ENCODE peak calls at places on chromosomes 16 and 17, in seven cellular contexts. One of them, this sample, is unnamed.

GRCh38 chr16:632486-633335 is 1.9 kb downstream of the WFIKKN1 start:
- DNase-seq in PC-3: no peak
- DNase-seq in fibroblast of lung: no peak
- DNase-seq in OCI-LY7: no peak
- DNase-seq in HCT116: no peak
- DNase-seq in GM23338: no peak
- DNase-seq in IMR-90: no peak
- DNase-seq in this sample: no peak

GRCh38 chr17:80678621-80679020 is 134.0 kb downstream of the RPTOR start:
- DNase-seq in GM23338: no peak
- DNase-seq in fibroblast of lung: peak; percentile 91
- DNase-seq in IMR-90: peak; percentile 91
- DNase-seq in PC-3: peak; percentile 86
- DNase-seq in OCI-LY7: no peak
- DNase-seq in HCT116: no peak
- DNase-seq in this sample: peak; percentile 90

GRCh38 chr17:64109400-64109799 is 20.5 kb downstream of the ERN1 start:
- DNase-seq in IMR-90: no peak
- DNase-seq in PC-3: no peak
- DNase-seq in OCI-LY7: no peak
- DNase-seq in HCT116: no peak
- DNase-seq in GM23338: no peak
- DNase-seq in fibroblast of lung: no peak
- DNase-seq in this sample: no peak

GRCh38 chr16:57791156-57791902 is 11.0 kb downstream of the KIFC3 start:
- DNase-seq in HCT116: no peak
- DNase-seq in IMR-90: no peak
- DNase-seq in PC-3: no peak
- DNase-seq in OCI-LY7: no peak
- DNase-seq in fibroblast of lung: no peak
- DNase-seq in GM23338: no peak
- DNase-seq in this sample: peak; percentile 73

GRCh38 chr17:59154335-59154720 is 658 bp downstream of the SKA2 start:
- DNase-seq in fibroblast of lung: peak; percentile 51
- DNase-seq in IMR-90: peak; percentile 39
- DNase-seq in PC-3: peak; percentile 56
- DNase-seq in OCI-LY7: peak; percentile 61
- DNase-seq in HCT116: no peak
- DNase-seq in GM23338: peak; percentile 68
- DNase-seq in this sample: no peak

GRCh38 chr17:67658265-67658664 is 59.5 kb upstream of the NOL11 start:
- DNase-seq in OCI-LY7: peak; percentile 4
- DNase-seq in fibroblast of lung: no peak
- DNase-seq in GM23338: peak; percentile 11
- DNase-seq in HCT116: no peak
- DNase-seq in PC-3: no peak
- DNase-seq in IMR-90: no peak
- DNase-seq in this sample: no peak

GRCh38 chr17:74386397-74386796 is 19.1 kb downstream of the GPR142 start:
- DNase-seq in GM23338: no peak
- DNase-seq in HCT116: no peak
- DNase-seq in IMR-90: no peak
- DNase-seq in fibroblast of lung: peak; percentile 60
- DNase-seq in PC-3: no peak
- DNase-seq in OCI-LY7: no peak
- DNase-seq in this sample: peak; percentile 66

GRCh38 chr17:61407211-61407911 is 7.7 kb downstream of the TBX2 start:
- DNase-seq in fibroblast of lung: no peak
- DNase-seq in PC-3: no peak
- DNase-seq in HCT116: no peak
- DNase-seq in GM23338: no peak
- DNase-seq in OCI-LY7: no peak
- DNase-seq in IMR-90: peak; percentile 31
- DNase-seq in this sample: peak; percentile 70

GRCh38 chr17:58491510-58492045 is 3.4 kb upstream of the HSF5 start:
- DNase-seq in IMR-90: no peak
- DNase-seq in PC-3: peak; percentile 37
- DNase-seq in OCI-LY7: no peak
- DNase-seq in HCT116: no peak
- DNase-seq in fibroblast of lung: no peak
- DNase-seq in GM23338: no peak
- DNase-seq in this sample: no peak

GRCh38 chr17:77308768-77309726 is 168.3 kb downstream of the SEC14L1 start:
- DNase-seq in fibroblast of lung: peak; percentile 82
- DNase-seq in GM23338: no peak
- DNase-seq in PC-3: peak; percentile 73
- DNase-seq in IMR-90: peak; percentile 74
- DNase-seq in OCI-LY7: no peak
- DNase-seq in HCT116: no peak
- DNase-seq in this sample: peak; percentile 98

GRCh38 chr16:2964416-2965223 is 545 bp downstream of the KREMEN2 start:
- DNase-seq in HCT116: peak; percentile 76
- DNase-seq in IMR-90: no peak
- DNase-seq in PC-3: peak; percentile 71
- DNase-seq in fibroblast of lung: no peak
- DNase-seq in GM23338: peak; percentile 95
- DNase-seq in OCI-LY7: peak; percentile 72
- DNase-seq in this sample: peak; percentile 94

GRCh38 chr17:78774956-78775571 is 7.0 kb downstream of the CYTH1 start:
- DNase-seq in HCT116: no peak
- DNase-seq in OCI-LY7: peak; percentile 60
- DNase-seq in IMR-90: no peak
- DNase-seq in PC-3: no peak
- DNase-seq in GM23338: no peak
- DNase-seq in fibroblast of lung: no peak
- DNase-seq in this sample: no peak

GRCh38 chr17:33055171-33055611 is 63.5 kb downstream of the SPACA3 start:
- DNase-seq in PC-3: no peak
- DNase-seq in HCT116: no peak
- DNase-seq in IMR-90: no peak
- DNase-seq in OCI-LY7: no peak
- DNase-seq in GM23338: peak; percentile 6
- DNase-seq in fibroblast of lung: peak; percentile 25
- DNase-seq in this sample: no peak

GRCh38 chr16:89442990-89443726 is 47.2 kb downstream of the ANKRD11 start:
- DNase-seq in HCT116: peak; percentile 37
- DNase-seq in OCI-LY7: no peak
- DNase-seq in GM23338: no peak
- DNase-seq in PC-3: peak; percentile 85
- DNase-seq in fibroblast of lung: peak; percentile 82
- DNase-seq in IMR-90: peak; percentile 75
- DNase-seq in this sample: peak; percentile 92

GRCh38 chr16:2008631-2009301 is 855 bp downstream of the ZNF598 start:
- DNase-seq in fibroblast of lung: no peak
- DNase-seq in PC-3: peak; percentile 22
- DNase-seq in OCI-LY7: peak; percentile 42
- DNase-seq in IMR-90: peak; percentile 44
- DNase-seq in GM23338: no peak
- DNase-seq in HCT116: no peak
- DNase-seq in this sample: peak; percentile 92

GRCh38 chr16:68400083-68400923 is 48.0 kb downstream of the SMPD3 start:
- DNase-seq in OCI-LY7: no peak
- DNase-seq in PC-3: no peak
- DNase-seq in IMR-90: no peak
- DNase-seq in GM23338: no peak
- DNase-seq in fibroblast of lung: no peak
- DNase-seq in HCT116: no peak
- DNase-seq in this sample: no peak

GRCh38 chr17:70138309-70138865 is 30.9 kb upstream of the KCNJ2 start:
- DNase-seq in OCI-LY7: no peak
- DNase-seq in fibroblast of lung: peak; percentile 88
- DNase-seq in PC-3: no peak
- DNase-seq in HCT116: no peak
- DNase-seq in GM23338: no peak
- DNase-seq in IMR-90: no peak
- DNase-seq in this sample: no peak

GRCh38 chr17:58331815-58332719 is 3.5 kb upstream of the TSPOAP1 start:
- DNase-seq in OCI-LY7: peak; percentile 98
- DNase-seq in PC-3: no peak
- DNase-seq in GM23338: no peak
- DNase-seq in HCT116: no peak
- DNase-seq in fibroblast of lung: no peak
- DNase-seq in IMR-90: no peak
- DNase-seq in this sample: peak; percentile 59

GRCh38 chr16:20878682-20879147 is 21.4 kb downstream of the DCUN1D3 start:
- DNase-seq in GM23338: no peak
- DNase-seq in IMR-90: no peak
- DNase-seq in OCI-LY7: no peak
- DNase-seq in HCT116: no peak
- DNase-seq in PC-3: no peak
- DNase-seq in fibroblast of lung: no peak
- DNase-seq in this sample: no peak

GRCh38 chr17:64147110-64148016 is 17.4 kb upstream of the ERN1 start:
- DNase-seq in HCT116: no peak
- DNase-seq in OCI-LY7: peak; percentile 55
- DNase-seq in GM23338: peak; percentile 25
- DNase-seq in IMR-90: no peak
- DNase-seq in PC-3: peak; percentile 52
- DNase-seq in fibroblast of lung: peak; percentile 35
- DNase-seq in this sample: no peak

GRCh38 chr17:11996722-11997146 is 541 bp downstream of the ZNF18 start:
- DNase-seq in fibroblast of lung: peak; percentile 48
- DNase-seq in GM23338: peak; percentile 70
- DNase-seq in HCT116: peak; percentile 13
- DNase-seq in PC-3: peak; percentile 55
- DNase-seq in IMR-90: peak; percentile 28
- DNase-seq in OCI-LY7: peak; percentile 63
- DNase-seq in this sample: peak; percentile 80
- TF ChIP-seq CTCF in fibroblast of lung: no peak
- TF ChIP-seq CTCF in GM23338: no peak
- TF ChIP-seq CTCF in HCT116: no peak
- TF ChIP-seq CTCF in PC-3: no peak
- TF ChIP-seq CTCF in IMR-90: no peak
- TF ChIP-seq CTCF in OCI-LY7: no peak
- TF ChIP-seq CTCF in this sample: no peak

GRCh38 chr16:67200491-67200890 is 1.6 kb downstream of the ELMO3 start:
- DNase-seq in PC-3: no peak
- DNase-seq in IMR-90: no peak
- DNase-seq in HCT116: no peak
- DNase-seq in fibroblast of lung: no peak
- DNase-seq in OCI-LY7: no peak
- DNase-seq in GM23338: no peak
- DNase-seq in this sample: peak; percentile 86

GRCh38 chr16:67198238-67198734 is 645 bp upstream of the ELMO3 start:
- DNase-seq in fibroblast of lung: peak; percentile 24
- DNase-seq in PC-3: peak; percentile 30
- DNase-seq in GM23338: peak; percentile 68
- DNase-seq in HCT116: peak; percentile 64
- DNase-seq in IMR-90: peak; percentile 29
- DNase-seq in OCI-LY7: peak; percentile 35
- DNase-seq in this sample: peak; percentile 99

GRCh38 chr16:67197704-67198103 is 1.2 kb upstream of the ELMO3 start:
- DNase-seq in PC-3: no peak
- DNase-seq in GM23338: no peak
- DNase-seq in IMR-90: no peak
- DNase-seq in HCT116: no peak
- DNase-seq in OCI-LY7: no peak
- DNase-seq in fibroblast of lung: no peak
- DNase-seq in this sample: no peak

GRCh38 chr16:67199808-67200198 is 872 bp downstream of the ELMO3 start:
- DNase-seq in GM23338: peak; percentile 82
- DNase-seq in fibroblast of lung: no peak
- DNase-seq in OCI-LY7: no peak
- DNase-seq in PC-3: no peak
- DNase-seq in IMR-90: no peak
- DNase-seq in HCT116: no peak
- DNase-seq in this sample: peak; percentile 76

GRCh38 chr16:67199011-67199807 is at the start of gene ELMO3:
- DNase-seq in PC-3: no peak
- DNase-seq in GM23338: peak; percentile 89
- DNase-seq in fibroblast of lung: no peak
- DNase-seq in IMR-90: no peak
- DNase-seq in OCI-LY7: no peak
- DNase-seq in HCT116: no peak
- DNase-seq in this sample: peak; percentile 85
- H2AFZ ChIP-seq in PC-3: no peak within 1 kb of the TSS
- H2AFZ ChIP-seq in GM23338: peak within 1 kb of the TSS; percentile 96
- H2AFZ ChIP-seq in fibroblast of lung: no peak within 1 kb of the TSS
- H2AFZ ChIP-seq in IMR-90: no peak within 1 kb of the TSS
- H2AFZ ChIP-seq in OCI-LY7: no peak within 1 kb of the TSS
- H2AFZ ChIP-seq in HCT116: no peak within 1 kb of the TSS
- H2AFZ ChIP-seq in this sample: no peak within 1 kb of the TSS

GRCh38 chr16:16162591-16162990 is 60.7 kb downstream of the ABCC6 start:
- DNase-seq in IMR-90: no peak
- DNase-seq in HCT116: no peak
- DNase-seq in GM23338: no peak
- DNase-seq in OCI-LY7: peak; percentile 17
- DNase-seq in fibroblast of lung: no peak
- DNase-seq in PC-3: no peak
- DNase-seq in this sample: no peak

GRCh38 chr16:16163571-16163970 is 59.7 kb downstream of the ABCC6 start:
- DNase-seq in fibroblast of lung: no peak
- DNase-seq in GM23338: no peak
- DNase-seq in IMR-90: no peak
- DNase-seq in OCI-LY7: no peak
- DNase-seq in HCT116: no peak
- DNase-seq in PC-3: no peak
- DNase-seq in this sample: no peak

GRCh38 chr16:16161319-16161718 is 62.0 kb downstream of the ABCC6 start:
- DNase-seq in fibroblast of lung: no peak
- DNase-seq in HCT116: no peak
- DNase-seq in PC-3: no peak
- DNase-seq in GM23338: no peak
- DNase-seq in OCI-LY7: no peak
- DNase-seq in IMR-90: no peak
- DNase-seq in this sample: no peak

GRCh38 chr16:16164244-16164643 is 59.0 kb downstream of the ABCC6 start:
- DNase-seq in GM23338: no peak
- DNase-seq in PC-3: no peak
- DNase-seq in HCT116: no peak
- DNase-seq in fibroblast of lung: no peak
- DNase-seq in OCI-LY7: no peak
- DNase-seq in IMR-90: no peak
- DNase-seq in this sample: no peak

GRCh38 chr16:16163109-16163508 is 60.2 kb downstream of the ABCC6 start:
- DNase-seq in HCT116: no peak
- DNase-seq in IMR-90: no peak
- DNase-seq in fibroblast of lung: no peak
- DNase-seq in OCI-LY7: no peak
- DNase-seq in PC-3: no peak
- DNase-seq in GM23338: no peak
- DNase-seq in this sample: no peak
- TF ChIP-seq CTCF in HCT116: no peak
- TF ChIP-seq CTCF in IMR-90: no peak
- TF ChIP-seq CTCF in fibroblast of lung: no peak
- TF ChIP-seq CTCF in OCI-LY7: no peak
- TF ChIP-seq CTCF in PC-3: no peak
- TF ChIP-seq CTCF in GM23338: no peak
- TF ChIP-seq CTCF in this sample: no peak

DNA sequence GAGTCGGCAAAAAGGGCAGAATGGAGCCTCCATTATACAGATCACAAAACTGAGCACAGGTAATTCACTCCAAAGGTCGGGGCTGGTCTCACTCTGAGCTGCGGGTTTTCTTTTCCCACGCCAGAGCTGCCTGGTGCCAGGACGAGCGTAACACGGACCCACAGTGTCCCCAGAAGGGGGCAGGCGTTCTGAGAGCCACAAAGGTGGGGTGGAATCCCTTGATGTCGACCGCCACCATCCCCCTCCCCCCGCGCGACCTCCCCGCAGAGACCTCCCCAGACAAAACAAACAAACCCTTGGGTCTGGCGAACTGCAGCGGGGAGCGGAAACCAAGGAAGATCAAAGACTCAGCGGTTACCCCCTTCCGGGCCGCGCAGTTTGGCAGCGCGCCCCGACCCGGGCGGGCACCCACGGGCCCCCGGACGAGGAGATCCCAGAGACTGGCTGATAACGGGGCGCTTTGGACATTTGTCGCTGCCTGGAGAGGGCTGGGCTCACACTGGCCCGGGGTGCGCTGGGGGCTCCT is 793 bp upstream of the NKD1 start:
- DNase-seq in HCT116: peak; percentile 26
- DNase-seq in fibroblast of lung: peak; percentile 4
- DNase-seq in GM23338: peak; percentile 61
- DNase-seq in PC-3: peak; percentile 4
- DNase-seq in IMR-90: no peak
- DNase-seq in OCI-LY7: peak; percentile 46
- DNase-seq in this sample: peak; percentile 75
- H2AFZ ChIP-seq in HCT116: peak overlapping the region; percentile 80
- H2AFZ ChIP-seq in fibroblast of lung: no peak overlapping the region
- H2AFZ ChIP-seq in GM23338: no peak overlapping the region
- H2AFZ ChIP-seq in PC-3: no peak overlapping the region
- H2AFZ ChIP-seq in IMR-90: peak overlapping the region; percentile 60
- H2AFZ ChIP-seq in OCI-LY7: peak overlapping the region; percentile 32
- H2AFZ ChIP-seq in this sample: no peak overlapping the region